ENCODE peak calls at places on chromosome 19, in ten cellular contexts. S is SK-N-SH; J is naive thymus-derived CD4-positive, alpha-beta T cell; Q is left ventricle myocardium inferior; P is ascending aorta; T is endodermal cell; H is body of pancreas; A is SJSA1; E is cardiac muscle cell; B is neural progenitor cell. U is an unnamed sample.
A peak's percentile ranks its signal among the peaks of the same experiment; 100 is the strongest.

GRCh38 chr19:35828694-35829301 is 16.2 kb upstream of the PRODH2 start:
- DNase-seq in S (no peak), J (peak; percentile 40), Q (peak; percentile 53), P (no peak), T (peak; percentile 93), H (peak; percentile 52), A (peak; percentile 63), E (peak; percentile 77), B (peak; percentile 95), U (no peak)

GRCh38 chr19:56217039-56217949 is 15.2 kb downstream of the ZSCAN5C start:
- DNase-seq in S (peak; percentile 39), J (no peak), Q (peak; percentile 15), P (no peak), T (peak; percentile 86), H (peak; percentile 13), A (no peak), E (peak; percentile 49), B (peak; percentile 38), U (peak; percentile 53)

GRCh38 chr19:5914946-5915781 is 1.1 kb downstream of the CAPS start:
- DNase-seq in S (no peak), J (no peak), Q (no peak), P (no peak), T (no peak), H (peak; percentile 52), A (no peak), E (no peak), B (no peak), U (no peak)

GRCh38 chr19:38657633-38658222 is 10.3 kb downstream of the ACTN4 start:
- DNase-seq in S (no peak), J (peak; percentile 29), Q (no peak), P (no peak), T (no peak), H (no peak), A (peak; percentile 68), E (no peak), B (peak; percentile 43), U (peak; percentile 96)

GRCh38 chr19:14516746-14517438 is 1.3 kb downstream of the DNAJB1 start:
- DNase-seq in S (no peak), J (peak; percentile 24), Q (no peak), P (no peak), T (no peak), H (no peak), A (no peak), E (no peak), B (no peak), U (no peak)

GRCh38 chr19:39539165-39539518 is 819 bp downstream of the EID2 start:
- DNase-seq in S (no peak), J (peak; percentile 52), Q (no peak), P (no peak), T (no peak), H (no peak), A (no peak), E (no peak), B (peak; percentile 49), U (no peak)

GRCh38 chr19:58059681-58060080 is 599 bp downstream of the ZNF135 start:
- DNase-seq in S (no peak), J (no peak), Q (no peak), P (no peak), T (no peak), H (no peak), A (no peak), E (no peak), B (no peak), U (no peak)

GRCh38 chr19:8252922-8253589 is 43.9 kb downstream of the CERS4 start:
- DNase-seq in S (peak; percentile 95), J (peak; percentile 76), Q (peak; percentile 85), P (no peak), T (peak; percentile 96), H (peak; percentile 85), A (peak; percentile 78), E (peak; percentile 86), B (peak; percentile 92), U (no peak)

GRCh38 chr19:24142771-24143170 is 55.8 kb downstream of the ZNF254 start:
- DNase-seq in S (no peak), J (no peak), Q (no peak), P (no peak), T (no peak), H (no peak), A (no peak), E (no peak), B (no peak), U (no peak)

GRCh38 chr19:24140591-24140990 is 53.6 kb downstream of the ZNF254 start:
- DNase-seq in S (no peak), J (no peak), Q (no peak), P (no peak), T (no peak), H (no peak), A (no peak), E (no peak), B (no peak), U (no peak)

GRCh38 chr19:24141612-24142011 is 54.6 kb downstream of the ZNF254 start:
- DNase-seq in S (no peak), J (no peak), Q (no peak), P (no peak), T (no peak), H (no peak), A (no peak), E (no peak), B (no peak), U (no peak)

DNA sequence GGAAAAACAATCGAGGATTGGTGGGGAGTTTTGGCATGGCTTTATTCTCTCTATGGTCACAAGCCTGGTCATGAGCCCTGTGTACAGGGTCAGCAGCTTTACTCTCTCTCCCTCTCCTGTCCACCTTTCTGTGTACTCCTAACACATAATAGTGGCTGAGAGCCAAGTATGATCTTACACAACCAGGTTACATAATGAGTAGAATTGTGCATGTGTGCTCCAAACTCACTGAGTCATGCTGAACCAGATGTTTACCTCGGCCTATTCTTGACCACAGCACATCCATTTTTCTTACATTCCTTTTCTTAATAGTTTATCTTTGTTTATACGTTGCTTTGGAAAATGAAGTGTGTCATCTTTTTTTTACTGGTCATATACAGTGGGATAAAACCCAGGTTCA is 53.1 kb downstream of the ZNF254 start:
- DNase-seq in S (no peak), J (no peak), Q (no peak), P (no peak), T (no peak), H (no peak), A (no peak), E (peak; percentile 84), B (no peak), U (peak; percentile 82)
- H3K27ac ChIP-seq in S (no peak overlapping the region), J (no peak overlapping the region), Q (no peak overlapping the region), P (no peak overlapping the region), T (no peak overlapping the region), H (no peak overlapping the region), A (no peak overlapping the region), E (no peak overlapping the region), B (no peak overlapping the region), U (peak overlapping the region; percentile 4)

DNA sequence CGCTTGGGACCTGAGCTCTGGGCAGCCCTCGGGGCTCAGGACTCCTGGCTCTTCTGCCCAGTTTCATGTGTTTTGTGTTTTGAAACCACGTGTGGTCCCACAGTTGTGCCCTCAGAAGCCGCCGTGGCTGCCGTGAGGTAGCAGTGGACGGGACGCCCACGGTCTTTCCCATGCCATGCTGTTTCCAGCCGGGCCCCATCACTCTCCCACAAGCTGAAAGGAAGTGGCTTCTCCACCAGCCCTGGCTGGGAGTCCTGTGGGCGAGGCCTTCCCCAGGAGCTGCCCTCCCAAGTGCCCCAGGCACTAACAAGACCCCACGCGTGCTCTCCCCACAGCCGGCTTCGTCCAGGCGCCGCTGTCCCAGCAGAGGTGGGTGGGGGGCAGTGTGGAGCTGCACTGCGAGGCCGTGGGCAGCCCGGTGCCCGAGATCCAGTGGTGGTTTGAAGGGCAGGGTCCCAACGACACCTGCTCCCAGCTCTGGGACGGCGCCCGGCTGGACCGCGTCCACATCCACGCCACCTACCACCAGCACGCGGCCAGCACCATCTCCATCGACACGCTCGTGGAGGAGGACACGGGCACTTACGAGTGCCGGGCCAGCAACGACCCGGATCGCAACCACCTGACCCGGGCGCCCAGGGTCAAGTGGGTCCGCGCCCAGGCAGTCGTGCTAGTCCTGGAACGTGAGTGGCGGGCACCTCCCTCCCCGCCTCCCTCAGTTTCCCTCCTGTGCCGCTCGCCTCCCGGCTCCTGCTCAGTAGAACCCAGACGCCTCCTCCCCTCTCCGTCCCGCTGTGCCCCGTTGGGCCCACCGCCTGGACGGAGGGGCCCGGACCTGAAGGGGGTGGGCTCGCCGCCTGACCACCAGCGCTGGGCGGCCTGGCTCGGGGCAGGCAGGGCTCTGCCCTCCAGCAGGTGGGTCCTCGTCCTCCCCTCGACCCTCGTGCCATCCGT is 5.3 kb downstream of the BSG start:
- DNase-seq in S (no peak), J (no peak), Q (no peak), P (no peak), T (peak; percentile 57), H (no peak), A (no peak), E (no peak), B (no peak), U (no peak)
- H3K27ac ChIP-seq in S (no peak overlapping the region), J (no peak overlapping the region), Q (peak overlapping the region; percentile 98), P (no peak overlapping the region), T (no peak overlapping the region), H (no peak overlapping the region), A (no peak overlapping the region), E (peak overlapping the region; percentile 29), B (peak overlapping the region; percentile 1), U (no peak overlapping the region)

GRCh38 chr19:4811328-4812131 is 20.0 kb downstream of the TICAM1 start:
- DNase-seq in S (peak; percentile 82), J (peak; percentile 76), Q (peak; percentile 85), P (peak; percentile 38), T (peak; percentile 97), H (peak; percentile 89), A (peak; percentile 87), E (peak; percentile 77), B (peak; percentile 72), U (no peak)

GRCh38 chr19:4816388-4817165 is 14.9 kb downstream of the TICAM1 start:
- DNase-seq in S (no peak), J (no peak), Q (no peak), P (no peak), T (no peak), H (no peak), A (no peak), E (no peak), B (no peak), U (no peak)

GRCh38 chr19:4815426-4816387 is 15.8 kb downstream of the TICAM1 start:
- DNase-seq in S (peak; percentile 97), J (peak; percentile 77), Q (peak; percentile 85), P (peak; percentile 76), T (peak; percentile 95), H (peak; percentile 92), A (peak; percentile 92), E (peak; percentile 95), B (peak; percentile 94), U (no peak)

GRCh38 chr19:4817467-4818277 is 13.8 kb downstream of the TICAM1 start:
- DNase-seq in S (no peak), J (no peak), Q (peak; percentile 27), P (no peak), T (no peak), H (no peak), A (no peak), E (no peak), B (no peak), U (no peak)

GRCh38 chr19:4814625-4815425 is 16.7 kb downstream of the TICAM1 start:
- DNase-seq in S (no peak), J (no peak), Q (no peak), P (no peak), T (no peak), H (no peak), A (no peak), E (no peak), B (no peak), U (no peak)
- H3K27ac ChIP-seq in S (peak overlapping the region; percentile 99), J (no peak overlapping the region), Q (no peak overlapping the region), P (peak overlapping the region; percentile 95), T (no peak overlapping the region), H (no peak overlapping the region), A (no peak overlapping the region), E (no peak overlapping the region), B (no peak overlapping the region), U (peak overlapping the region; percentile 99)

GRCh38 chr19:50318438-50318837 is 10.7 kb downstream of the KCNC3 start:
- DNase-seq in S (no peak), J (no peak), Q (no peak), P (no peak), T (no peak), H (no peak), A (no peak), E (no peak), B (no peak), U (no peak)

GRCh38 chr19:50315773-50316448 is 13.3 kb downstream of the KCNC3 start:
- DNase-seq in S (peak; percentile 84), J (no peak), Q (no peak), P (no peak), T (peak; percentile 92), H (no peak), A (no peak), E (no peak), B (peak; percentile 83), U (no peak)

GRCh38 chr19:50314724-50315700 is 14.2 kb downstream of the KCNC3 start:
- DNase-seq in S (peak; percentile 68), J (no peak), Q (no peak), P (no peak), T (peak; percentile 84), H (no peak), A (no peak), E (no peak), B (peak; percentile 62), U (no peak)

GRCh38 chr19:50319156-50319555 is 10.0 kb downstream of the KCNC3 start:
- DNase-seq in S (no peak), J (no peak), Q (no peak), P (no peak), T (no peak), H (no peak), A (no peak), E (no peak), B (no peak), U (no peak)

DNA sequence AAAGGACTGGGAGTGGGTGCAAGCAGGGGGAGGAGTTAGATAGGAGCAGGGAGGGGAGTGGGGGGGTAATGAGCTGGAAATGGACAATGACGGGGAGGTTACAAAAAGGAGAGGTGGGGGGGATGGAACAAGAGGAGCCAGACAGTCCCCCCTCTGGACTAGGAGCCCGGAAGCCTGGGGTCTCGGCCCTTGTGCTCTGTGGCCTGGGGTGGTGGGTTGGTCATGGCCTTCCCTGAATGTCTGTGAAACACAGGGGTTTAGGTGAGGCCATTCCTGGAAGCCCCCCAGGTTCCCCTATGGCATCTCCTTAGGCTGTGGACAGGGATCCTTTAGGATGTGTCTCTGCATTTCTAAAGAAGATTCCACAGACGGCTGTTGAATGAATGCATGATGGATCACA is 12.1 kb downstream of the KCNC3 start:
- DNase-seq in S (no peak), J (no peak), Q (no peak), P (no peak), T (no peak), H (no peak), A (no peak), E (no peak), B (no peak), U (no peak)
- H3K27ac ChIP-seq in S (no peak overlapping the region), J (no peak overlapping the region), Q (no peak overlapping the region), P (no peak overlapping the region), T (no peak overlapping the region), H (no peak overlapping the region), A (no peak overlapping the region), E (no peak overlapping the region), B (no peak overlapping the region), U (no peak overlapping the region)